ENCODE peak calls at places on chromosomes 6 and 20, in seven cellular contexts. F is thoracic aorta; P is neural progenitor cell; S is mammary epithelial cell; U is cardiac muscle cell; Z is CD8-positive, alpha-beta T cell; I is upper lobe of left lung. G is an unnamed sample.

GRCh38 chr20:51204794-51205193 is 181.9 kb upstream of the KCNG1 start:
- DNase-seq in Z (no peak), S (no peak), P (no peak), F (no peak), U (no peak), I (no peak), G (no peak)

GRCh38 chr20:56779452-56780143 is 150.5 kb downstream of the TFAP2C start:
- DNase-seq in S (no peak), F (no peak), P (peak; percentile 35), Z (no peak), I (no peak), U (no peak), G (no peak)

GRCh38 chr6:48111143-48111506 is at the start of gene PTCHD4:
- DNase-seq in P (peak; percentile 41), I (no peak), Z (no peak), S (peak; percentile 97), U (no peak), F (no peak), G (no peak)

GRCh38 chr6:9140181-9140580 is 704.8 kb upstream of the SLC35B3 start:
- DNase-seq in F (no peak), Z (no peak), I (peak; percentile 48), S (peak; percentile 22), U (no peak), P (no peak), G (no peak)

GRCh38 chr6:125587624-125588023 is 161.8 kb upstream of the HEY2 start:
- DNase-seq in I (no peak), Z (no peak), P (no peak), S (no peak), F (no peak), U (no peak), G (no peak)

GRCh38 chr20:62702886-62703852 is 5.5 kb upstream of the NTSR1 start:
- DNase-seq in S (peak; percentile 89), F (no peak), Z (no peak), U (no peak), P (no peak), I (no peak), G (no peak)

GRCh38 chr6:103854059-103854458 is 1005.7 kb downstream of the HACE1 start:
- DNase-seq in U (no peak), I (no peak), F (no peak), P (peak; percentile 10), S (no peak), Z (no peak), G (no peak)

GRCh38 chr6:155889405-155889804 is 433.8 kb upstream of the NOX3 start:
- DNase-seq in U (no peak), S (no peak), I (no peak), Z (no peak), F (no peak), P (peak; percentile 21), G (no peak)

GRCh38 chr6:144710207-144710606 is 425.1 kb downstream of the UTRN start:
- DNase-seq in U (no peak), I (no peak), P (no peak), Z (no peak), S (peak; percentile 91), F (no peak), G (no peak)

GRCh38 chr6:16361861-16362260 is 123.5 kb downstream of the GMPR start:
- DNase-seq in U (no peak), I (no peak), Z (no peak), S (no peak), F (no peak), P (no peak), G (no peak)

GRCh38 chr6:3809515-3809891 is 39.7 kb upstream of the FAM50B start:
- DNase-seq in F (no peak), Z (no peak), S (no peak), P (no peak), U (no peak), I (no peak), G (no peak)

GRCh38 chr20:62987114-62987513 is 19.6 kb downstream of the BHLHE23 start:
- DNase-seq in I (no peak), Z (no peak), S (no peak), U (no peak), F (no peak), P (no peak), G (no peak)

GRCh38 chr20:32970115-32970972 is 33.9 kb downstream of the SUN5 start:
- DNase-seq in Z (no peak), P (no peak), I (no peak), S (no peak), F (no peak), U (no peak), G (no peak)

GRCh38 chr6:99151634-99152344 is 197.7 kb downstream of the FAXC start:
- DNase-seq in S (peak; percentile 38), Z (no peak), U (peak; percentile 59), F (no peak), P (peak; percentile 73), I (peak; percentile 27), G (no peak)

GRCh38 chr6:53244958-53245357 is 96.3 kb upstream of the GCM1 start:
- DNase-seq in I (peak; percentile 59), Z (no peak), S (no peak), P (no peak), F (no peak), U (no peak), G (no peak)

GRCh38 chr20:57743450-57744095 is 33.8 kb upstream of the PMEPA1 start:
- DNase-seq in U (no peak), Z (no peak), P (no peak), I (no peak), F (no peak), S (no peak), G (no peak)

GRCh38 chr6:9537381-9537780 is 877.5 kb downstream of the TFAP2A start:
- DNase-seq in F (no peak), I (no peak), Z (no peak), U (no peak), P (no peak), S (no peak), G (no peak)

GRCh38 chr6:39688494-39688893 is 36.7 kb downstream of the KIF6 start:
- DNase-seq in S (peak; percentile 46), Z (no peak), P (no peak), F (no peak), U (no peak), I (no peak), G (no peak)

GRCh38 chr6:109389650-109390274 is 7.5 kb upstream of the CD164 start:
- DNase-seq in I (no peak), Z (no peak), P (no peak), S (peak; percentile 62), F (no peak), U (no peak), G (no peak)

GRCh38 chr6:123997223-123997622 is 193.6 kb downstream of the NKAIN2 start:
- DNase-seq in S (no peak), P (no peak), Z (no peak), I (no peak), U (peak; percentile 51), F (no peak), G (no peak)

GRCh38 chr6:132792510-132792909 is 5.9 kb downstream of the SLC18B1 start:
- DNase-seq in Z (no peak), S (no peak), I (no peak), U (no peak), F (no peak), P (no peak), G (no peak)

DNA sequence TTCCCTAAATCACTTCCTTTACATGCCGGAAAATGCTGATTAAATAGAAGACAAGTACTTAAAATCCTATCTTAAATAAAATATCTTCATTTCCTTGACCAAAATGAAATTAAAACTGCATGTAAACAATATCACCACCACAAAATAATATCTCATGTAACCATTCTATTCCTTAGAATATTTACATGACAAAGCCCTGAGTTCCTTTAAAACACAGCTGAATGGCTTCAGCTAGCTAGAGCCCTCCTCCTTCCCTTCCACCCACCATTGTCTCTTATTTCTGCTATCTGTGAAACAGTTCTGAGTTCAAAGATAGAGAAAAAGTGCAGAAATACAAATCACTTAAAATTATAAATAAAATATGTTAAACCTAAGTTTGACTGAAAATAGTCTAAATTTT is 103.1 kb downstream of the HIVEP2 start:
- DNase-seq in I (no peak), Z (no peak), F (no peak), U (no peak), P (no peak), S (no peak), G (no peak)
- H3K4me3 ChIP-seq in I (no peak overlapping the region), Z (peak overlapping the region; percentile 55), F (peak overlapping the region; percentile 48), U (no peak overlapping the region), P (no peak overlapping the region), S (peak overlapping the region; percentile 8), G (peak overlapping the region; percentile 66)

DNA sequence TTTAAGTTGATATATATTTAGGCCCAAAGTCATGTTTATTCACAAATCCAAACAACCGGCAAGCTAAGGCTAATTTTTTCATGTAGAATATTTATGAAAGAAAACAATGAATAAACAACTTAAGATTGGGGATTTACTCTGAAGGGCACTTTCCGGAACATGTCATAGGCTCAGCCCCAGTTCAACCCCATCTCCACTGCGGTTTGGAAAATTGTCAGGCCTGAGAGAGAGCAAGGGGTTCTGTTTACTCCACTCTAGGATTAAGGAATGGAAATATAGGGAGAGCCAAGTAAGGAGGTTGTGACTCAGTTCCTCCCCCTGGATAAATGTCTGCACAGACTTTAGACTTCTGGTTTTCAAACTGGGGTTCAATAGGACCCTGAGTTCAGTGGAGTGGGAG is 18.2 kb downstream of the RPS6KA2 start:
- DNase-seq in S (no peak), I (peak; percentile 11), U (no peak), P (no peak), F (no peak), Z (no peak), G (no peak)
- H3K27ac ChIP-seq in S (no peak overlapping the region), I (peak overlapping the region; percentile 45), U (no peak overlapping the region), P (no peak overlapping the region), F (no peak overlapping the region), Z (no peak overlapping the region), G (no peak overlapping the region)

GRCh38 chr6:148700047-148700712 is 46.6 kb upstream of the UST start:
- DNase-seq in S (peak; percentile 16), P (no peak), F (no peak), I (no peak), U (no peak), Z (no peak), G (no peak)

GRCh38 chr6:148698671-148699180 is 48.1 kb upstream of the UST start:
- DNase-seq in Z (no peak), P (no peak), I (no peak), F (no peak), U (no peak), S (no peak), G (no peak)

GRCh38 chr6:148700713-148701392 is 46.0 kb upstream of the UST start:
- DNase-seq in F (no peak), S (peak; percentile 21), P (peak; percentile 23), I (no peak), U (no peak), Z (no peak), G (no peak)

GRCh38 chr6:148704539-148704938 is 42.3 kb upstream of the UST start:
- DNase-seq in I (no peak), Z (no peak), P (no peak), U (no peak), F (no peak), S (no peak), G (no peak)

GRCh38 chr6:148701393-148701774 is 45.4 kb upstream of the UST start:
- DNase-seq in I (no peak), F (no peak), S (no peak), P (no peak), U (no peak), Z (no peak), G (no peak)
- H3K36me3 ChIP-seq in I (no peaks in the 10 kb centered on the region), F (no peaks in the 10 kb centered on the region), S (no peaks in the 10 kb centered on the region), P (no peaks in the 10 kb centered on the region), U (no peaks in the 10 kb centered on the region), Z (no peaks in the 10 kb centered on the region), G (no peaks in the 10 kb centered on the region)

DNA sequence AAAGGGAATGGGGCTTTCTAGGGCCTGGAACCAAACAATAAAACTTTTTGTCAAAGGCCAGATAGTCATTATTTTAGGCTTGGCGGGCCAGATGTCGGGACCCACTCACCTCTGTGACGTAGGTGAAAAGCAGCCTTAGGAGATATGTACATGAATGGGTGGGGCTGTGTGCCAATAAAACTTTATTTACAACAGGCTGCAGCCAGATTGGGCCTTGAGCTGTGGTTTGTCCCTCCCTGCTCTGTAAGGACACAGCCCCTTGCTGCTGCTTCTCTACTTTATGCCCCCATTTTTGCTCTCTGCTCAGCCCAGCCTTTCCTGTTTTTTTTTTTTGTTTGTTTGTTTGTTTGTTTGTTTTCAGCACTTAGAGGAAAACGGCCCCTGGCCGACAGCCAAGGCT is 32.7 kb downstream of the CDH4 start:
- DNase-seq in S (no peak), I (no peak), P (no peak), F (no peak), U (no peak), Z (no peak), G (no peak)
- H3K4me3 ChIP-seq in S (no peak overlapping the region), I (no peak overlapping the region), P (no peak overlapping the region), F (no peak overlapping the region), U (no peak overlapping the region), Z (no peak overlapping the region), G (no peak overlapping the region)

G was measured in naive thymus-derived CD4-positive, alpha-beta T cell.